ENCODE peak calls at places on chromosome 5, in nine cellular contexts. One of them, this sample, is unnamed.

GRCh38 chr5:15844253-15844652 is 335.3 kb downstream of the MARCHF11 start:
- DNase-seq in GM13976: no peak
- DNase-seq in foreskin fibroblast: no peak
- DNase-seq in HFF-Myc: no peak
- DNase-seq in activated B cell treated with CpG ODN at 0.5 μM for 24 hours: no peak
- DNase-seq in dorsolateral prefrontal cortex: no peak
- DNase-seq in cardiac fibroblast: no peak
- DNase-seq in AG04449: no peak
- DNase-seq in CD8-positive, alpha-beta T cell: no peak
- DNase-seq in this sample: no peak

GRCh38 chr5:6633469-6634326 is 458 bp downstream of the SRD5A1 start:
- DNase-seq in cardiac fibroblast: peak
- DNase-seq in CD8-positive, alpha-beta T cell: peak
- DNase-seq in GM13976: no peak
- DNase-seq in foreskin fibroblast: peak
- DNase-seq in HFF-Myc: no peak
- DNase-seq in dorsolateral prefrontal cortex: no peak
- DNase-seq in activated B cell treated with CpG ODN at 0.5 μM for 24 hours: no peak
- DNase-seq in AG04449: no peak
- DNase-seq in this sample: no peak

GRCh38 chr5:61924251-61924650 is 381.8 kb upstream of the KIF2A start:
- DNase-seq in foreskin fibroblast: no peak
- DNase-seq in activated B cell treated with CpG ODN at 0.5 μM for 24 hours: no peak
- DNase-seq in dorsolateral prefrontal cortex: no peak
- DNase-seq in HFF-Myc: no peak
- DNase-seq in AG04449: no peak
- DNase-seq in CD8-positive, alpha-beta T cell: no peak
- DNase-seq in cardiac fibroblast: no peak
- DNase-seq in GM13976: no peak
- DNase-seq in this sample: no peak

GRCh38 chr5:109347252-109347888 is 62.4 kb downstream of the PJA2 start:
- DNase-seq in cardiac fibroblast: no peak
- DNase-seq in CD8-positive, alpha-beta T cell: no peak
- DNase-seq in HFF-Myc: no peak
- DNase-seq in dorsolateral prefrontal cortex: peak
- DNase-seq in foreskin fibroblast: no peak
- DNase-seq in GM13976: no peak
- DNase-seq in activated B cell treated with CpG ODN at 0.5 μM for 24 hours: no peak
- DNase-seq in AG04449: no peak
- DNase-seq in this sample: no peak

GRCh38 chr5:123035950-123036390 is 555 bp downstream of the PPIC start:
- DNase-seq in dorsolateral prefrontal cortex: peak
- DNase-seq in foreskin fibroblast: peak
- DNase-seq in activated B cell treated with CpG ODN at 0.5 μM for 24 hours: peak
- DNase-seq in cardiac fibroblast: peak
- DNase-seq in HFF-Myc: no peak
- DNase-seq in CD8-positive, alpha-beta T cell: no peak
- DNase-seq in GM13976: peak
- DNase-seq in AG04449: no peak
- DNase-seq in this sample: peak

GRCh38 chr5:176144508-176144907 is 93.7 kb upstream of the SIMC1 start:
- DNase-seq in foreskin fibroblast: no peak
- DNase-seq in activated B cell treated with CpG ODN at 0.5 μM for 24 hours: no peak
- DNase-seq in AG04449: no peak
- DNase-seq in dorsolateral prefrontal cortex: no peak
- DNase-seq in CD8-positive, alpha-beta T cell: no peak
- DNase-seq in GM13976: no peak
- DNase-seq in cardiac fibroblast: no peak
- DNase-seq in HFF-Myc: no peak
- DNase-seq in this sample: no peak

GRCh38 chr5:169873642-169874041 is 106.7 kb downstream of the INSYN2B start:
- DNase-seq in dorsolateral prefrontal cortex: peak
- DNase-seq in AG04449: no peak
- DNase-seq in foreskin fibroblast: no peak
- DNase-seq in GM13976: no peak
- DNase-seq in HFF-Myc: no peak
- DNase-seq in CD8-positive, alpha-beta T cell: no peak
- DNase-seq in activated B cell treated with CpG ODN at 0.5 μM for 24 hours: no peak
- DNase-seq in cardiac fibroblast: peak
- DNase-seq in this sample: no peak

GRCh38 chr5:113336975-113337374 is 97.8 kb downstream of the TSSK1B start:
- DNase-seq in activated B cell treated with CpG ODN at 0.5 μM for 24 hours: no peak
- DNase-seq in dorsolateral prefrontal cortex: no peak
- DNase-seq in HFF-Myc: no peak
- DNase-seq in foreskin fibroblast: no peak
- DNase-seq in GM13976: no peak
- DNase-seq in cardiac fibroblast: peak
- DNase-seq in CD8-positive, alpha-beta T cell: no peak
- DNase-seq in AG04449: no peak
- DNase-seq in this sample: no peak

GRCh38 chr5:1135696-1136525 is 24.0 kb upstream of the SLC12A7 start:
- DNase-seq in HFF-Myc: no peak
- DNase-seq in AG04449: no peak
- DNase-seq in dorsolateral prefrontal cortex: no peak
- DNase-seq in activated B cell treated with CpG ODN at 0.5 μM for 24 hours: no peak
- DNase-seq in CD8-positive, alpha-beta T cell: no peak
- DNase-seq in cardiac fibroblast: no peak
- DNase-seq in GM13976: no peak
- DNase-seq in foreskin fibroblast: no peak
- DNase-seq in this sample: no peak

GRCh38 chr5:59296317-59297264 is 596.9 kb downstream of the PDE4D start:
- DNase-seq in foreskin fibroblast: peak
- DNase-seq in HFF-Myc: no peak
- DNase-seq in cardiac fibroblast: peak
- DNase-seq in GM13976: no peak
- DNase-seq in AG04449: no peak
- DNase-seq in dorsolateral prefrontal cortex: no peak
- DNase-seq in CD8-positive, alpha-beta T cell: no peak
- DNase-seq in activated B cell treated with CpG ODN at 0.5 μM for 24 hours: no peak
- DNase-seq in this sample: no peak

GRCh38 chr5:62152394-62153123 is 153.4 kb upstream of the KIF2A start:
- DNase-seq in CD8-positive, alpha-beta T cell: no peak
- DNase-seq in GM13976: no peak
- DNase-seq in cardiac fibroblast: peak
- DNase-seq in activated B cell treated with CpG ODN at 0.5 μM for 24 hours: no peak
- DNase-seq in dorsolateral prefrontal cortex: no peak
- DNase-seq in foreskin fibroblast: no peak
- DNase-seq in HFF-Myc: no peak
- DNase-seq in AG04449: no peak
- DNase-seq in this sample: no peak

GRCh38 chr5:59460368-59461153 is 433.0 kb downstream of the PDE4D start:
- DNase-seq in activated B cell treated with CpG ODN at 0.5 μM for 24 hours: no peak
- DNase-seq in AG04449: no peak
- DNase-seq in CD8-positive, alpha-beta T cell: no peak
- DNase-seq in dorsolateral prefrontal cortex: no peak
- DNase-seq in cardiac fibroblast: no peak
- DNase-seq in HFF-Myc: no peak
- DNase-seq in GM13976: no peak
- DNase-seq in foreskin fibroblast: no peak
- DNase-seq in this sample: no peak

GRCh38 chr5:88029011-88029410 is 239.6 kb downstream of the TMEM161B start:
- DNase-seq in HFF-Myc: no peak
- DNase-seq in CD8-positive, alpha-beta T cell: no peak
- DNase-seq in cardiac fibroblast: no peak
- DNase-seq in activated B cell treated with CpG ODN at 0.5 μM for 24 hours: no peak
- DNase-seq in foreskin fibroblast: no peak
- DNase-seq in dorsolateral prefrontal cortex: no peak
- DNase-seq in AG04449: no peak
- DNase-seq in GM13976: no peak
- DNase-seq in this sample: no peak

GRCh38 chr5:133142782-133143181 is 91.0 kb downstream of the HSPA4 start:
- DNase-seq in GM13976: no peak
- DNase-seq in CD8-positive, alpha-beta T cell: no peak
- DNase-seq in foreskin fibroblast: no peak
- DNase-seq in cardiac fibroblast: no peak
- DNase-seq in activated B cell treated with CpG ODN at 0.5 μM for 24 hours: no peak
- DNase-seq in dorsolateral prefrontal cortex: no peak
- DNase-seq in HFF-Myc: no peak
- DNase-seq in AG04449: no peak
- DNase-seq in this sample: no peak

GRCh38 chr5:123670981-123671557 is 159.1 kb downstream of the CSNK1G3 start:
- DNase-seq in activated B cell treated with CpG ODN at 0.5 μM for 24 hours: no peak
- DNase-seq in dorsolateral prefrontal cortex: no peak
- DNase-seq in GM13976: peak
- DNase-seq in cardiac fibroblast: peak
- DNase-seq in HFF-Myc: peak
- DNase-seq in AG04449: no peak
- DNase-seq in CD8-positive, alpha-beta T cell: peak
- DNase-seq in foreskin fibroblast: peak
- DNase-seq in this sample: no peak

GRCh38 chr5:180600554-180601041 is 9.3 kb upstream of the SCGB3A1 start:
- DNase-seq in activated B cell treated with CpG ODN at 0.5 μM for 24 hours: no peak
- DNase-seq in AG04449: no peak
- DNase-seq in CD8-positive, alpha-beta T cell: no peak
- DNase-seq in cardiac fibroblast: no peak
- DNase-seq in foreskin fibroblast: no peak
- DNase-seq in HFF-Myc: no peak
- DNase-seq in GM13976: peak
- DNase-seq in dorsolateral prefrontal cortex: no peak
- DNase-seq in this sample: peak

GRCh38 chr5:149007174-149007573 is 55.7 kb downstream of the SH3TC2 start:
- DNase-seq in HFF-Myc: no peak
- DNase-seq in activated B cell treated with CpG ODN at 0.5 μM for 24 hours: no peak
- DNase-seq in foreskin fibroblast: no peak
- DNase-seq in dorsolateral prefrontal cortex: no peak
- DNase-seq in GM13976: no peak
- DNase-seq in cardiac fibroblast: peak
- DNase-seq in AG04449: peak
- DNase-seq in CD8-positive, alpha-beta T cell: no peak
- DNase-seq in this sample: no peak

GRCh38 chr5:69329905-69330489 is 2.6 kb downstream of the CCDC125 start:
- DNase-seq in activated B cell treated with CpG ODN at 0.5 μM for 24 hours: no peak
- DNase-seq in CD8-positive, alpha-beta T cell: no peak
- DNase-seq in HFF-Myc: no peak
- DNase-seq in foreskin fibroblast: no peak
- DNase-seq in AG04449: no peak
- DNase-seq in cardiac fibroblast: no peak
- DNase-seq in dorsolateral prefrontal cortex: no peak
- DNase-seq in GM13976: no peak
- DNase-seq in this sample: no peak

GRCh38 chr5:180586870-180587269 is 4.4 kb downstream of the SCGB3A1 start:
- DNase-seq in CD8-positive, alpha-beta T cell: no peak
- DNase-seq in activated B cell treated with CpG ODN at 0.5 μM for 24 hours: no peak
- DNase-seq in dorsolateral prefrontal cortex: no peak
- DNase-seq in GM13976: no peak
- DNase-seq in cardiac fibroblast: no peak
- DNase-seq in AG04449: no peak
- DNase-seq in foreskin fibroblast: no peak
- DNase-seq in HFF-Myc: no peak
- DNase-seq in this sample: no peak

GRCh38 chr5:117455236-117456233 is 880.9 kb upstream of the SEMA6A start:
- DNase-seq in GM13976: no peak
- DNase-seq in cardiac fibroblast: no peak
- DNase-seq in HFF-Myc: no peak
- DNase-seq in AG04449: no peak
- DNase-seq in activated B cell treated with CpG ODN at 0.5 μM for 24 hours: no peak
- DNase-seq in CD8-positive, alpha-beta T cell: no peak
- DNase-seq in dorsolateral prefrontal cortex: no peak
- DNase-seq in foreskin fibroblast: no peak
- DNase-seq in this sample: peak
- TF ChIP-seq CTCF in GM13976: no peak
- TF ChIP-seq CTCF in cardiac fibroblast: no peak
- TF ChIP-seq CTCF in HFF-Myc: peak
- TF ChIP-seq CTCF in AG04449: peak
- TF ChIP-seq CTCF in activated B cell treated with CpG ODN at 0.5 μM for 24 hours: no peak
- TF ChIP-seq CTCF in CD8-positive, alpha-beta T cell: no peak
- TF ChIP-seq CTCF in dorsolateral prefrontal cortex: no peak
- TF ChIP-seq CTCF in foreskin fibroblast: peak
- TF ChIP-seq CTCF in this sample: no peak

GRCh38 chr5:178589180-178590140 is 733 bp downstream of the COL23A1 start:
- DNase-seq in CD8-positive, alpha-beta T cell: no peak
- DNase-seq in foreskin fibroblast: peak
- DNase-seq in cardiac fibroblast: peak
- DNase-seq in GM13976: no peak
- DNase-seq in HFF-Myc: no peak
- DNase-seq in AG04449: no peak
- DNase-seq in dorsolateral prefrontal cortex: peak
- DNase-seq in activated B cell treated with CpG ODN at 0.5 μM for 24 hours: no peak
- DNase-seq in this sample: no peak
- TF ChIP-seq CTCF in CD8-positive, alpha-beta T cell: no peak
- TF ChIP-seq CTCF in foreskin fibroblast: no peak
- TF ChIP-seq CTCF in cardiac fibroblast: no peak
- TF ChIP-seq CTCF in GM13976: no peak
- TF ChIP-seq CTCF in HFF-Myc: no peak
- TF ChIP-seq CTCF in AG04449: peak
- TF ChIP-seq CTCF in dorsolateral prefrontal cortex: no peak
- TF ChIP-seq CTCF in activated B cell treated with CpG ODN at 0.5 μM for 24 hours: no peak
- TF ChIP-seq CTCF in this sample: peak

DNA sequence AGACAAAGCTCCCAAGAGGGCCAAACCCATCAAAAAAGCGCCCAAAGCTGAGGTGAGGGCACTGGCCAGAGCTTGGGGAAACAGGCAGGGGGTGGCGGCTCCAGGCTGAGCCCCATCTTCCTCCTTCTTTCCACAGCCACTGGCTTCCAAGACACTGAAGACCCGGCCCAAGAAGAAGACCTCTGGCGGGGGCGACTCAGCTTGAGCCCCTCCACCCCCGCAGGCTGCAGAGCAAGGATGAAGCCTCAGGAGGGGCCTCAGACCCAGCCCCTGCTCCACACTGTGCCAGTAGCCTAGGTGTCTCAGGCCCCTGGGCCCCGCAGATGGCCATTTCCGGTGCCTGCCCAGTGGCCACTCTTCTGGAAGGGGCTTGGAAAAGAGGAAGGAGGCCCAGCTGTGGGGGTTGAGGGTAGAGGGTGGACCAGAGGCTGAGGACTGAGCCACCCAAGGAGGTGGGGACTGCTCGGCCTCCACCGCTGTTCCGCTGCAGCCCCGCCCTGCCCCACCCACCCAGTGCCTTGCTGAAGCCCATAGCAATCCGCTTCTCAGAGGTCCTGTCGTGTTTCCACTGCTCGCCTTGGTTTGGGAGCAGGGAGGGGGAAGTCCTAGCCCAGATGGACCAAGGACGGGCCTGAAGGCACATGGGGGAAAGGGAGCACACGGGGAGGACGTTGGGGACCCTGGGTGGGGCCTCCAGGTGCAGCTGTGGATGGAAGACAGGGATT is 6.9 kb downstream of the REEP2 start:
- DNase-seq in GM13976: no peak
- DNase-seq in dorsolateral prefrontal cortex: no peak
- DNase-seq in activated B cell treated with CpG ODN at 0.5 μM for 24 hours: no peak
- DNase-seq in foreskin fibroblast: no peak
- DNase-seq in HFF-Myc: no peak
- DNase-seq in AG04449: no peak
- DNase-seq in cardiac fibroblast: no peak
- DNase-seq in CD8-positive, alpha-beta T cell: no peak
- DNase-seq in this sample: no peak
- TF ChIP-seq CTCF in GM13976: no peak
- TF ChIP-seq CTCF in dorsolateral prefrontal cortex: no peak
- TF ChIP-seq CTCF in activated B cell treated with CpG ODN at 0.5 μM for 24 hours: no peak
- TF ChIP-seq CTCF in foreskin fibroblast: no peak
- TF ChIP-seq CTCF in HFF-Myc: no peak
- TF ChIP-seq CTCF in AG04449: no peak
- TF ChIP-seq CTCF in cardiac fibroblast: no peak
- TF ChIP-seq CTCF in CD8-positive, alpha-beta T cell: no peak
- TF ChIP-seq CTCF in this sample: no peak

DNA sequence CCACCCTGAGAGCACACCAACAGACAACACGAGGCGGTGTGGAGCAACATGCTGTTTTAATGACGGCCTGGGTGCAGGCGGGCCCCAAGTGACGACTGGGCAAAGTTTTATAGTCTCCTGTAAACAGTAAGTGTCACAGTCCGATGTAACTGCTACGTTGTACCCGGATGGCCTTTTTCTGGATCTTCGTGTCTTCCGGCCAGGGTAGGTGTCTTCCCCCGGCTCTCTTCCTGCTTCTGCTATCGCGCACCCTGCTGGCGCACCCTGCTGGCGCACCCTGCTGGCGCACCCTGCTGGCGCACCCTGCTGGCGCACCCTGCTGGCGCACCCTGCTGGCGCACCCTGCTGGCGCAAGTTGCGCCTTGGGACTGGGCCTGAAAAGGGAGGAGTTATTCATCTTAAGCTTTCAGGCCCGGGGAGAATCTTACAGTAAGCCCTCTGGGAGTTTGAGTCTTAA is 143.0 kb upstream of the TARS1 start:
- DNase-seq in GM13976: no peak
- DNase-seq in CD8-positive, alpha-beta T cell: no peak
- DNase-seq in AG04449: no peak
- DNase-seq in dorsolateral prefrontal cortex: no peak
- DNase-seq in foreskin fibroblast: no peak
- DNase-seq in HFF-Myc: no peak
- DNase-seq in activated B cell treated with CpG ODN at 0.5 μM for 24 hours: no peak
- DNase-seq in cardiac fibroblast: no peak
- DNase-seq in this sample: no peak
- TF ChIP-seq CTCF in GM13976: no peak
- TF ChIP-seq CTCF in CD8-positive, alpha-beta T cell: no peak
- TF ChIP-seq CTCF in AG04449: no peak
- TF ChIP-seq CTCF in dorsolateral prefrontal cortex: no peak
- TF ChIP-seq CTCF in foreskin fibroblast: no peak
- TF ChIP-seq CTCF in HFF-Myc: peak
- TF ChIP-seq CTCF in activated B cell treated with CpG ODN at 0.5 μM for 24 hours: no peak
- TF ChIP-seq CTCF in cardiac fibroblast: peak
- TF ChIP-seq CTCF in this sample: no peak

This sample was measured in suprapubic skin.